ENCODE peak calls at places on chromosomes 6 and 20, in ten cellular contexts. One of them, this sample, is unnamed.

GRCh38 chr6:93398723-93399122 is 20.6 kb downstream of the EPHA7 start:
- DNase-seq in GM23338: no peak
- DNase-seq in MM.1S: no peak
- DNase-seq in MCF 10A: no peak
- DNase-seq in left lung: no peak
- DNase-seq in AG04450: no peak
- DNase-seq in coronary artery: no peak
- DNase-seq in astrocyte: no peak
- DNase-seq in left ventricle myocardium inferior: no peak
- DNase-seq in neural progenitor cell: no peak
- DNase-seq in this sample: no peak

GRCh38 chr6:3345836-3346235 is 87.1 kb downstream of the PSMG4 start:
- DNase-seq in GM23338: no peak
- DNase-seq in MM.1S: peak; percentile 54
- DNase-seq in MCF 10A: no peak
- DNase-seq in left lung: no peak
- DNase-seq in AG04450: no peak
- DNase-seq in coronary artery: no peak
- DNase-seq in astrocyte: no peak
- DNase-seq in left ventricle myocardium inferior: no peak
- DNase-seq in neural progenitor cell: no peak
- DNase-seq in this sample: no peak

GRCh38 chr6:157317129-157317814 is 6.0 kb downstream of the TMEM242 start:
- DNase-seq in GM23338: no peak
- DNase-seq in MM.1S: no peak
- DNase-seq in MCF 10A: peak; percentile 95
- DNase-seq in left lung: no peak
- DNase-seq in AG04450: peak; percentile 47
- DNase-seq in coronary artery: no peak
- DNase-seq in astrocyte: peak; percentile 81
- DNase-seq in left ventricle myocardium inferior: peak; percentile 68
- DNase-seq in neural progenitor cell: no peak
- DNase-seq in this sample: peak; percentile 86

GRCh38 chr20:48728042-48728837 is 99.6 kb downstream of the PREX1 start:
- DNase-seq in GM23338: no peak
- DNase-seq in MM.1S: no peak
- DNase-seq in MCF 10A: no peak
- DNase-seq in left lung: no peak
- DNase-seq in AG04450: no peak
- DNase-seq in coronary artery: no peak
- DNase-seq in astrocyte: no peak
- DNase-seq in left ventricle myocardium inferior: no peak
- DNase-seq in neural progenitor cell: no peak
- DNase-seq in this sample: no peak

GRCh38 chr6:77273929-77274328 is 189.4 kb downstream of the HTR1B start:
- DNase-seq in GM23338: no peak
- DNase-seq in MM.1S: no peak
- DNase-seq in MCF 10A: no peak
- DNase-seq in left lung: no peak
- DNase-seq in AG04450: no peak
- DNase-seq in coronary artery: no peak
- DNase-seq in astrocyte: no peak
- DNase-seq in left ventricle myocardium inferior: no peak
- DNase-seq in neural progenitor cell: no peak
- DNase-seq in this sample: no peak

GRCh38 chr6:143110996-143111395 is 50.3 kb downstream of the AIG1 start:
- DNase-seq in GM23338: no peak
- DNase-seq in MM.1S: no peak
- DNase-seq in MCF 10A: no peak
- DNase-seq in left lung: no peak
- DNase-seq in AG04450: no peak
- DNase-seq in coronary artery: no peak
- DNase-seq in astrocyte: peak; percentile 22
- DNase-seq in left ventricle myocardium inferior: no peak
- DNase-seq in neural progenitor cell: no peak
- DNase-seq in this sample: no peak

GRCh38 chr6:105170066-105170465 is 9.7 kb downstream of the POPDC3 start:
- DNase-seq in GM23338: no peak
- DNase-seq in MM.1S: no peak
- DNase-seq in MCF 10A: no peak
- DNase-seq in left lung: no peak
- DNase-seq in AG04450: no peak
- DNase-seq in coronary artery: no peak
- DNase-seq in astrocyte: peak; percentile 30
- DNase-seq in left ventricle myocardium inferior: no peak
- DNase-seq in neural progenitor cell: no peak
- DNase-seq in this sample: no peak

GRCh38 chr20:24808616-24809015 is 140.5 kb upstream of the CST7 start:
- DNase-seq in GM23338: no peak
- DNase-seq in MM.1S: no peak
- DNase-seq in MCF 10A: no peak
- DNase-seq in left lung: no peak
- DNase-seq in AG04450: no peak
- DNase-seq in coronary artery: no peak
- DNase-seq in astrocyte: no peak
- DNase-seq in left ventricle myocardium inferior: no peak
- DNase-seq in neural progenitor cell: no peak
- DNase-seq in this sample: no peak

GRCh38 chr6:125294036-125294435 is 7.7 kb downstream of the HDDC2 start:
- DNase-seq in GM23338: no peak
- DNase-seq in MM.1S: no peak
- DNase-seq in MCF 10A: no peak
- DNase-seq in left lung: no peak
- DNase-seq in AG04450: no peak
- DNase-seq in coronary artery: no peak
- DNase-seq in astrocyte: no peak
- DNase-seq in left ventricle myocardium inferior: no peak
- DNase-seq in neural progenitor cell: no peak
- DNase-seq in this sample: no peak

GRCh38 chr20:2840967-2841531 is 504 bp downstream of the VPS16 start:
- DNase-seq in GM23338: peak; percentile 65
- DNase-seq in MM.1S: peak; percentile 29
- DNase-seq in MCF 10A: no peak
- DNase-seq in left lung: peak; percentile 87
- DNase-seq in AG04450: peak; percentile 27
- DNase-seq in coronary artery: peak; percentile 88
- DNase-seq in astrocyte: peak; percentile 63
- DNase-seq in left ventricle myocardium inferior: peak; percentile 61
- DNase-seq in neural progenitor cell: peak; percentile 55
- DNase-seq in this sample: no peak

GRCh38 chr6:134427721-134428120 is 109.8 kb upstream of the SGK1 start:
- DNase-seq in GM23338: no peak
- DNase-seq in MM.1S: no peak
- DNase-seq in MCF 10A: no peak
- DNase-seq in left lung: no peak
- DNase-seq in AG04450: no peak
- DNase-seq in coronary artery: no peak
- DNase-seq in astrocyte: no peak
- DNase-seq in left ventricle myocardium inferior: no peak
- DNase-seq in neural progenitor cell: no peak
- DNase-seq in this sample: no peak

GRCh38 chr20:46894579-46894958 is at the start of gene EYA2:
- DNase-seq in GM23338: peak; percentile 59
- DNase-seq in MM.1S: no peak
- DNase-seq in MCF 10A: no peak
- DNase-seq in left lung: no peak
- DNase-seq in AG04450: no peak
- DNase-seq in coronary artery: no peak
- DNase-seq in astrocyte: no peak
- DNase-seq in left ventricle myocardium inferior: peak; percentile 15
- DNase-seq in neural progenitor cell: peak; percentile 70
- DNase-seq in this sample: no peak

GRCh38 chr6:25112207-25112874 is 166.8 kb upstream of the CARMIL1 start:
- DNase-seq in GM23338: no peak
- DNase-seq in MM.1S: no peak
- DNase-seq in MCF 10A: peak; percentile 53
- DNase-seq in left lung: no peak
- DNase-seq in AG04450: no peak
- DNase-seq in coronary artery: no peak
- DNase-seq in astrocyte: no peak
- DNase-seq in left ventricle myocardium inferior: no peak
- DNase-seq in neural progenitor cell: no peak
- DNase-seq in this sample: no peak

GRCh38 chr6:16239090-16239797 is 857 bp downstream of the GMPR start:
- DNase-seq in GM23338: peak; percentile 48
- DNase-seq in MM.1S: peak; percentile 23
- DNase-seq in MCF 10A: peak; percentile 19
- DNase-seq in left lung: peak; percentile 90
- DNase-seq in AG04450: no peak
- DNase-seq in coronary artery: peak; percentile 92
- DNase-seq in astrocyte: no peak
- DNase-seq in left ventricle myocardium inferior: peak; percentile 80
- DNase-seq in neural progenitor cell: peak; percentile 46
- DNase-seq in this sample: no peak

DNA sequence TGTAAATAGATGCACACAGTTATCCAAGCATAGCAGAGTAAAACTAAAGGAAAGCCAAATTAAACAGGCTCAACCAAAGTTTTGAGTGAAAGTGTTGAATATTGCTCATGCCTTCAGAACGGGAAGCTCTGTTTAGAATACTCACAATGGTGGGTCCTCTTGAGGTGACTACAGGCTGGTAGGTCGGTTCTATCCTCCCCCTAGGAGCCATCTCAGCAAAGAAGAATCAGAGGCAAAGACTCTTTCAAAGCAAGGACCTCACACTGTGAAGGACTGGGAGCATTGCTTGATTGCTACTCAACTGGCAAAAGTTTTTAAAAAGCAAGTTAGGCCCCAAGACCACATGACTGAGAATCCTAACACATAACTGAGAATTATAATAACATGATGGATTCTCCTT is 88.4 kb upstream of the JAG1 start:
- DNase-seq in GM23338: no peak
- DNase-seq in MM.1S: no peak
- DNase-seq in MCF 10A: no peak
- DNase-seq in left lung: no peak
- DNase-seq in AG04450: no peak
- DNase-seq in coronary artery: no peak
- DNase-seq in astrocyte: no peak
- DNase-seq in left ventricle myocardium inferior: no peak
- DNase-seq in neural progenitor cell: no peak
- DNase-seq in this sample: no peak
- TF ChIP-seq CTCF in GM23338: no peak
- TF ChIP-seq CTCF in MM.1S: no peak
- TF ChIP-seq CTCF in MCF 10A: no peak
- TF ChIP-seq CTCF in left lung: no peak
- TF ChIP-seq CTCF in AG04450: no peak
- TF ChIP-seq CTCF in coronary artery: no peak
- TF ChIP-seq CTCF in astrocyte: no peak
- TF ChIP-seq CTCF in left ventricle myocardium inferior: no peak
- TF ChIP-seq CTCF in neural progenitor cell: no peak
- TF ChIP-seq CTCF in this sample: no peak

GRCh38 chr6:37897819-37898534 is 78.5 kb downstream of the ZFAND3 start:
- DNase-seq in GM23338: no peak
- DNase-seq in MM.1S: no peak
- DNase-seq in MCF 10A: no peak
- DNase-seq in left lung: no peak
- DNase-seq in AG04450: no peak
- DNase-seq in coronary artery: no peak
- DNase-seq in astrocyte: no peak
- DNase-seq in left ventricle myocardium inferior: no peak
- DNase-seq in neural progenitor cell: no peak
- DNase-seq in this sample: no peak
- TF ChIP-seq CTCF in GM23338: no peak
- TF ChIP-seq CTCF in MM.1S: no peak
- TF ChIP-seq CTCF in MCF 10A: no peak
- TF ChIP-seq CTCF in left lung: no peak
- TF ChIP-seq CTCF in AG04450: no peak
- TF ChIP-seq CTCF in coronary artery: no peak
- TF ChIP-seq CTCF in astrocyte: no peak
- TF ChIP-seq CTCF in left ventricle myocardium inferior: no peak
- TF ChIP-seq CTCF in neural progenitor cell: no peak
- TF ChIP-seq CTCF in this sample: no peak

GRCh38 chr20:57093766-57094165 is 172.7 kb downstream of the BMP7 start:
- DNase-seq in GM23338: no peak
- DNase-seq in MM.1S: no peak
- DNase-seq in MCF 10A: no peak
- DNase-seq in left lung: no peak
- DNase-seq in AG04450: no peak
- DNase-seq in coronary artery: no peak
- DNase-seq in astrocyte: no peak
- DNase-seq in left ventricle myocardium inferior: no peak
- DNase-seq in neural progenitor cell: no peak
- DNase-seq in this sample: no peak
- TF ChIP-seq CTCF in GM23338: no peak
- TF ChIP-seq CTCF in MM.1S: no peak
- TF ChIP-seq CTCF in MCF 10A: no peak
- TF ChIP-seq CTCF in left lung: no peak
- TF ChIP-seq CTCF in AG04450: no peak
- TF ChIP-seq CTCF in coronary artery: no peak
- TF ChIP-seq CTCF in astrocyte: no peak
- TF ChIP-seq CTCF in left ventricle myocardium inferior: no peak
- TF ChIP-seq CTCF in neural progenitor cell: no peak
- TF ChIP-seq CTCF in this sample: no peak

GRCh38 chr6:162999575-163000285 is 272.0 kb downstream of the PACRG start:
- DNase-seq in GM23338: no peak
- DNase-seq in MM.1S: no peak
- DNase-seq in MCF 10A: peak; percentile 70
- DNase-seq in left lung: no peak
- DNase-seq in AG04450: no peak
- DNase-seq in coronary artery: no peak
- DNase-seq in astrocyte: peak; percentile 92
- DNase-seq in left ventricle myocardium inferior: no peak
- DNase-seq in neural progenitor cell: no peak
- DNase-seq in this sample: no peak

GRCh38 chr6:163001341-163001740 is 273.6 kb downstream of the PACRG start:
- DNase-seq in GM23338: no peak
- DNase-seq in MM.1S: peak; percentile 55
- DNase-seq in MCF 10A: peak; percentile 43
- DNase-seq in left lung: no peak
- DNase-seq in AG04450: no peak
- DNase-seq in coronary artery: no peak
- DNase-seq in astrocyte: peak; percentile 54
- DNase-seq in left ventricle myocardium inferior: no peak
- DNase-seq in neural progenitor cell: no peak
- DNase-seq in this sample: no peak

DNA sequence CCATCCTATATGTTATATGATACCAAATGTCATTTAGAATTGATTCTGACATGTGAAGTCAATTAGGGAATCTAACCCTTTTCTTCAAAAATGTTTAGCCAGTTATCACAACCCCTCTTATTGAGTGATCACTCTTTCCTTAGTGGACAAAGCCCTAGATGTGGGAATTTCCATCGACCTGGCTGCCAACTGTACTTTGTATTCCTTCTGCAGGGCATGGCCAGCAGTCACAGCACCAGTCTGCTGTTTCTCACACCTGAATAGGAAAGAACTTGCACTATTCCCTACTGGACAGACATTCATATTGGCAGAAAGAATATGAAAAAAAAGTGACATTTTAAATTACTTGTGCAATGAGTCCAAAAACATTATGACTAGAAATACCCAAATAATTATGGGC is 271.0 kb downstream of the PACRG start:
- DNase-seq in GM23338: no peak
- DNase-seq in MM.1S: no peak
- DNase-seq in MCF 10A: no peak
- DNase-seq in left lung: no peak
- DNase-seq in AG04450: no peak
- DNase-seq in coronary artery: no peak
- DNase-seq in astrocyte: no peak
- DNase-seq in left ventricle myocardium inferior: no peak
- DNase-seq in neural progenitor cell: no peak
- DNase-seq in this sample: no peak
- TF ChIP-seq CTCF in GM23338: no peak
- TF ChIP-seq CTCF in MM.1S: no peak
- TF ChIP-seq CTCF in MCF 10A: no peak
- TF ChIP-seq CTCF in left lung: no peak
- TF ChIP-seq CTCF in AG04450: no peak
- TF ChIP-seq CTCF in coronary artery: no peak
- TF ChIP-seq CTCF in astrocyte: no peak
- TF ChIP-seq CTCF in left ventricle myocardium inferior: no peak
- TF ChIP-seq CTCF in neural progenitor cell: no peak
- TF ChIP-seq CTCF in this sample: no peak

GRCh38 chr6:34414999-34415858 is 10.6 kb downstream of the RPS10 start:
- DNase-seq in GM23338: peak; percentile 33
- DNase-seq in MM.1S: peak; percentile 36
- DNase-seq in MCF 10A: peak; percentile 68
- DNase-seq in left lung: no peak
- DNase-seq in AG04450: no peak
- DNase-seq in coronary artery: no peak
- DNase-seq in astrocyte: peak; percentile 62
- DNase-seq in left ventricle myocardium inferior: no peak
- DNase-seq in neural progenitor cell: no peak
- DNase-seq in this sample: peak; percentile 60
- TF ChIP-seq CTCF in GM23338: peak; percentile 28
- TF ChIP-seq CTCF in MM.1S: peak; percentile 55
- TF ChIP-seq CTCF in MCF 10A: peak; percentile 54
- TF ChIP-seq CTCF in left lung: peak; percentile 61
- TF ChIP-seq CTCF in AG04450: peak; percentile 31
- TF ChIP-seq CTCF in coronary artery: peak; percentile 60
- TF ChIP-seq CTCF in astrocyte: peak; percentile 52
- TF ChIP-seq CTCF in left ventricle myocardium inferior: peak; percentile 86
- TF ChIP-seq CTCF in neural progenitor cell: peak; percentile 36
- TF ChIP-seq CTCF in this sample: peak; percentile 80